ENCODE peak calls at places on chromosomes 6 and 20, in five cellular contexts. B, F, A, V and P are unnamed samples.

GRCh38 chr6:105077592-105078463 is 102.0 kb downstream of the POPDC3 start:
- DNase-seq in B (peak; percentile 54), F (peak; percentile 68), A (peak; percentile 74), V (no peak), P (no peak)

GRCh38 chr6:152054441-152054840 is 247.0 kb downstream of the ESR1 start:
- DNase-seq in B (peak; percentile 51), F (no peak), A (peak; percentile 28), V (no peak), P (no peak)

GRCh38 chr6:71489736-71490135 is 201.1 kb downstream of the OGFRL1 start:
- DNase-seq in B (peak; percentile 94), F (peak; percentile 93), A (peak; percentile 96), V (no peak), P (no peak)

GRCh38 chr6:1215884-1216487 is 95.9 kb upstream of the FOXQ1 start:
- DNase-seq in B (no peak), F (no peak), A (no peak), V (no peak), P (no peak)

GRCh38 chr6:160960839-160961238 is 30.7 kb upstream of the MAP3K4 start:
- DNase-seq in B (no peak), F (no peak), A (no peak), V (no peak), P (no peak)

GRCh38 chr6:168713839-168714238 is 272.9 kb downstream of the SMOC2 start:
- DNase-seq in B (no peak), F (peak; percentile 12), A (peak; percentile 2), V (no peak), P (peak; percentile 75)

GRCh38 chr6:158232445-158233213 is 64.5 kb downstream of the GTF2H5 start:
- DNase-seq in B (peak; percentile 69), F (peak; percentile 77), A (peak; percentile 62), V (peak; percentile 89), P (peak; percentile 88)

GRCh38 chr20:45970646-45971424 is 1.2 kb downstream of the ZNF335 start:
- DNase-seq in B (peak; percentile 39), F (peak; percentile 35), A (peak; percentile 48), V (peak; percentile 89), P (no peak)

GRCh38 chr6:28497893-28498292 is 17.7 kb downstream of the GPX6 start:
- DNase-seq in B (no peak), F (no peak), A (no peak), V (no peak), P (no peak)

GRCh38 chr6:28497306-28497705 is 18.3 kb downstream of the GPX6 start:
- DNase-seq in B (no peak), F (no peak), A (no peak), V (no peak), P (no peak)

GRCh38 chr6:28491984-28492317 is 23.6 kb downstream of the GPX6 start:
- DNase-seq in B (no peak), F (no peak), A (no peak), V (no peak), P (no peak)

GRCh38 chr6:28501259-28501658 is 14.3 kb downstream of the GPX6 start:
- DNase-seq in B (no peak), F (no peak), A (no peak), V (no peak), P (no peak)

DNA sequence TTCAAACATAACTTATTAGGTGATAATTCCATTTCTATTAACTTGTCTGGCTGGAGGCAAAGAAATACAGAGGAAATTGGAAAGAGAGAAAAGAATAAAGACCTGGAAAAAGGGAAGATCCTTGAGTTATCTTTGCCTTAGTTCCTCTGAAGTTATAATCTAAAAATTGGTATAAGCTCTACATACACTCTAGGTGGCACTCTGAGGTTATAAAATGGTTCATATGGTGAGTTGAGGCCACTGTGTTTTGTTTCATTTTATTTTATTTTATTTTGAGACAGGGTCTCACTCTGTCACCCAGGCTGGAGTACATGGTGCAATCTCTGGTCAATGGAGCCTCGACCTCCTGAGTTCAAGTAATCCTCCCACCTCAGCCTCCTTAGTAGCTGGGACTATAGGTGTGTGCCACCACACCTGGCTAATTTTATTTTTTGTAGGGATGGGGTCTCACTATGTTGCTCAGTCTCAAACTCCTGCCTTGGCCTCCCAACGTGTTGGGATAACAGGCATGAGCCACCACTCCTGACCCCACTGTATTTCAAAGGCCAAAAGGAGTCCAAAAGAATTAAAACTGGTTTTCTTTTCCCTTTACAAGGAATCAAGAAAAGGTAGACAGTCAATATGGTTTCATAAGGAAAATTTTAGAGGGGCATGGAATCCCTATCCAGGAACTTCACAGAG is 19.4 kb downstream of the GPX6 start:
- DNase-seq in B (no peak), F (peak; percentile 19), A (peak; percentile 41), V (no peak), P (no peak)
- TF ChIP-seq CTCF in B (peak; percentile 20), F (no peak), A (peak; percentile 34), V (no peak), P (peak; percentile 32)

GRCh38 chr6:38806271-38806670 is 91.2 kb downstream of the DNAH8 start:
- DNase-seq in B (no peak), F (no peak), A (no peak), V (no peak), P (no peak)

GRCh38 chr6:38806833-38807232 is 91.7 kb downstream of the DNAH8 start:
- DNase-seq in B (no peak), F (no peak), A (no peak), V (no peak), P (no peak)

GRCh38 chr6:38804368-38804767 is 89.3 kb downstream of the DNAH8 start:
- DNase-seq in B (no peak), F (no peak), A (no peak), V (no peak), P (no peak)

GRCh38 chr6:38805682-38806081 is 90.6 kb downstream of the DNAH8 start:
- DNase-seq in B (no peak), F (no peak), A (no peak), V (no peak), P (no peak)

GRCh38 chr6:38805127-38805655 is 90.1 kb downstream of the DNAH8 start:
- DNase-seq in B (no peak), F (no peak), A (no peak), V (no peak), P (no peak)
- TF ChIP-seq CTCF in B (no peak), F (no peak), A (no peak), V (no peak), P (peak; percentile 45)

DNA sequence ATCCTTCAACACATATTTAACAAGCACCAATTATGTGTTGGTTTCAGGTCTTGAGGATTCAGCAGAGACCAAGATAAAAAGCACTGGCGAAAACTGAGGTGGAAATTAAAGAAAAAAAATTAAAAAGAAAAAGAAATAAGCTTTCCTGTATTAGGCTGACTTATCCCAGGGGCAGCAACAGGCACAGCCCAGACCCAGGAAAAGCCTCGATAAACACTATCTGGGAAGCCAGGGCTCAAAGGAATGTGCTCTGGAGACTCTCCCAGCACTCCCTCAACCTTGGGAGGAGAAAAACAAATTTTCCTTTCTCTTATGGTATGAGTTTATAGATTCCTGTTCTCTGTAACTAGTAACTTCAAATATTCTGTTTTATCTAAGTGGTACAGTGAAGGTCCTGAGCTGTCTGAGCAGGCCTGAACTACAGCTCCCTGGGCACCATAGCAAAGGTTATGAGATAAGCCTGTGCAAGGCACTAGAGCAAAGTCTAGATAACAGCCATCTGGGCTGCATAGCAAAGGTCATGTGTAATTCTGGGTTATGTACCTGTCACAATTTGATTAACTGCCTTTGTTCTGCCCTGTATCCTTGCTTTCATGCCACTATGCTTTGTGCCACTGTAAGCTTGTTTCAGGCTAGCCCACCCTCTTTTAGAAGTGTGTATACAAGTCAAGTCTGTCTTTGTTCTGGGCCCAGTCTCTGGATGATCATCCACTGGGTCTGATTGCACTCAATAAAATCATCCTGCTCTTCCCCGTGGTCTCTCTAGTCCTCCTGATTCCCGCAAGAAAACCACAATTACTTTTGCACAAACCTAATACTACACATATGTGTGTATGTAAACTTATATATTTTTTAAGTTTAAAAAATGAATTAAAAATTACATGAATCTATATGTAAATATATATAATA is 54.0 kb downstream of the IL22RA2 start:
- DNase-seq in B (no peak), F (no peak), A (no peak), V (no peak), P (no peak)
- TF ChIP-seq CTCF in B (no peak), F (no peak), A (no peak), V (no peak), P (no peak)

DNA sequence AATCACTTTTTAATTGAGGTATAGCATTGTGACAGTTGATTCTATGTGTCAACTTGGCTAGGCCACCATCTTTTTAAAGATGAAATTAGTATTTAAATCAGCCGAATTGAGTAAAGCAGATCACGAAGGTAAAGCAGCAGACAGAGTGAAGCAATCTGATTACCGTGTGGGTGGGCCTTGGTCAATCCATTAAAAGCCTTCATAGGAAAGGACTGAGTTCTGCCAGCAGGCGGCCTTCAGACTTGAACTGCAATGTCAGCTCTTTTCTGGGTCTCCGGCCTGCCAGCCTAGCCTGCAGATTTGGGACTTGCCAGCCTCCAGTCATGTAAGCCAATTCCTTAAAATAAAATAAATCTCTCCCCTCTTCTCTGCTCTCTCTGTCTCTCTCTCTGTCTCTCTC is 22.4 kb upstream of the TGM2 start:
- DNase-seq in B (peak; percentile 46), F (no peak), A (peak; percentile 56), V (no peak), P (no peak)
- TF ChIP-seq CTCF in B (peak; percentile 42), F (no peak), A (peak; percentile 50), V (peak; percentile 18), P (no peak)

DNA sequence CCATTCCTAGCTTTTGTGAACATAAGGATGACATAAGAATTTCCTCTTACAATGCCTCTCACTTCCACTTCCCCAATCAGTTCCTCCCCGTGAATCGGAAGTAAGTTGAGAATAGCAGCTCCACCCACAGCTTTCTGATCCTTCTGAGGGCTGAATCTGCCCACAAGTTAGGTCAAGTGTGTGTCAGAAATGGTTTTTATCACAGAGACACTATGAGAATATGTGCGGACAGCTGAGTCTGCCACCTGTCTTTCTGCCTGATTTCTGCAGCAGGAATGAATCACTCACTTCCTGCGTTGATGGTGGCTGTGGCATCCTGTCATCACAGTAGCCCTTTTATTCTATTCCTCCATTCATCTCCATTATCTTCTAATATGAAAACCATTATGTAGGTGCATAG is 70.2 kb downstream of the RIN2 start:
- DNase-seq in B (no peak), F (peak; percentile 39), A (peak; percentile 64), V (no peak), P (no peak)
- TF ChIP-seq CTCF in B (peak; percentile 27), F (peak; percentile 55), A (peak; percentile 73), V (no peak), P (peak; percentile 48)

DNA sequence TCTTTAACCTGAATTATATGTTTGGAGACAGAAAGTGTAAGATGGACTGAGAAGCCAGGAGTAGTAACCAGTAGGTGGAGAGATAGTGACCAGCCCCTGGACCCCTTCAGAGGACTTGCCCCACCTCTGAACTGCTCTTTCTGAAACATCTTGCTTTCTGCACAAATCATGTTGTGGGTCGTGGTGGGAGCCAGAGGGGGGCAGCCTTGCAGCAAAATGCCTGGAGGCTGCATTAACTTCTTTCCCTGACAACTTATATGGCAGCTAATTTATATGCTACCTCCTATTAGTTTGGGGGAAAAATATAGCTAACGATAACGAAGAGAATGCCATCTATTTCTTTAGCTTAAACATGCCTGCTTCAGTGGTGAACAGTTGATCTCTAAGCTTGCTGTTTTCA is 859.8 kb downstream of the MAFB start:
- DNase-seq in B (peak; percentile 11), F (peak; percentile 29), A (peak; percentile 59), V (no peak), P (no peak)
- TF ChIP-seq CTCF in B (peak; percentile 54), F (peak; percentile 43), A (peak; percentile 78), V (no peak), P (peak; percentile 54)